ENCODE peak calls at places on chromosomes 6 and 20, in seven cellular contexts. One of them, this sample, is unnamed.

GRCh38 chr20:9119776-9120175 is 50.9 kb downstream of the PLCB4 start:
- DNase-seq in stomach: peak
- DNase-seq in SK-N-MC: no peak
- DNase-seq in iris pigment epithelial cell: no peak
- DNase-seq in body of pancreas: no peak
- DNase-seq in activated CD8-positive, alpha-beta memory T cell treated with anti-CD3 and anti-CD28 coated beads, Interleukin-2, amount 50 U/mL, for 4 hours: no peak
- DNase-seq in GM23248: no peak
- DNase-seq in this sample: no peak

GRCh38 chr6:28322661-28323060 is 13.3 kb downstream of the ZSCAN31 start:
- DNase-seq in stomach: no peak
- DNase-seq in SK-N-MC: no peak
- DNase-seq in iris pigment epithelial cell: no peak
- DNase-seq in body of pancreas: no peak
- DNase-seq in activated CD8-positive, alpha-beta memory T cell treated with anti-CD3 and anti-CD28 coated beads, Interleukin-2, amount 50 U/mL, for 4 hours: no peak
- DNase-seq in GM23248: no peak
- DNase-seq in this sample: no peak

GRCh38 chr6:111880181-111880944 is 7.1 kb upstream of the FYN start:
- DNase-seq in stomach: no peak
- DNase-seq in SK-N-MC: no peak
- DNase-seq in iris pigment epithelial cell: peak
- DNase-seq in body of pancreas: no peak
- DNase-seq in activated CD8-positive, alpha-beta memory T cell treated with anti-CD3 and anti-CD28 coated beads, Interleukin-2, amount 50 U/mL, for 4 hours: no peak
- DNase-seq in GM23248: peak
- DNase-seq in this sample: no peak

GRCh38 chr6:10369896-10370295 is 45.0 kb downstream of the TFAP2A start:
- DNase-seq in stomach: no peak
- DNase-seq in SK-N-MC: no peak
- DNase-seq in iris pigment epithelial cell: peak
- DNase-seq in body of pancreas: no peak
- DNase-seq in activated CD8-positive, alpha-beta memory T cell treated with anti-CD3 and anti-CD28 coated beads, Interleukin-2, amount 50 U/mL, for 4 hours: no peak
- DNase-seq in GM23248: peak
- DNase-seq in this sample: no peak

GRCh38 chr6:11710221-11710836 is 68.3 kb downstream of the ADTRP start:
- DNase-seq in stomach: peak
- DNase-seq in SK-N-MC: peak
- DNase-seq in iris pigment epithelial cell: peak
- DNase-seq in body of pancreas: no peak
- DNase-seq in activated CD8-positive, alpha-beta memory T cell treated with anti-CD3 and anti-CD28 coated beads, Interleukin-2, amount 50 U/mL, for 4 hours: peak
- DNase-seq in GM23248: no peak
- DNase-seq in this sample: peak

GRCh38 chr6:48068326-48069191 is 42.4 kb downstream of the PTCHD4 start:
- DNase-seq in stomach: no peak
- DNase-seq in SK-N-MC: no peak
- DNase-seq in iris pigment epithelial cell: no peak
- DNase-seq in body of pancreas: no peak
- DNase-seq in activated CD8-positive, alpha-beta memory T cell treated with anti-CD3 and anti-CD28 coated beads, Interleukin-2, amount 50 U/mL, for 4 hours: no peak
- DNase-seq in GM23248: peak
- DNase-seq in this sample: no peak

GRCh38 chr20:14189794-14190402 is 147.5 kb downstream of the FLRT3 start:
- DNase-seq in stomach: no peak
- DNase-seq in SK-N-MC: no peak
- DNase-seq in iris pigment epithelial cell: peak
- DNase-seq in body of pancreas: no peak
- DNase-seq in activated CD8-positive, alpha-beta memory T cell treated with anti-CD3 and anti-CD28 coated beads, Interleukin-2, amount 50 U/mL, for 4 hours: no peak
- DNase-seq in GM23248: peak
- DNase-seq in this sample: no peak

GRCh38 chr6:80226156-80226555 is 119.7 kb downstream of the BCKDHB start:
- DNase-seq in stomach: no peak
- DNase-seq in SK-N-MC: no peak
- DNase-seq in iris pigment epithelial cell: no peak
- DNase-seq in body of pancreas: no peak
- DNase-seq in activated CD8-positive, alpha-beta memory T cell treated with anti-CD3 and anti-CD28 coated beads, Interleukin-2, amount 50 U/mL, for 4 hours: no peak
- DNase-seq in GM23248: no peak
- DNase-seq in this sample: no peak

GRCh38 chr20:38129248-38129865 is 35.7 kb downstream of the TGM2 start:
- DNase-seq in stomach: no peak
- DNase-seq in SK-N-MC: no peak
- DNase-seq in iris pigment epithelial cell: no peak
- DNase-seq in body of pancreas: no peak
- DNase-seq in activated CD8-positive, alpha-beta memory T cell treated with anti-CD3 and anti-CD28 coated beads, Interleukin-2, amount 50 U/mL, for 4 hours: no peak
- DNase-seq in GM23248: no peak
- DNase-seq in this sample: peak

GRCh38 chr6:52634211-52634610 is 36.7 kb upstream of the TMEM14A start:
- DNase-seq in stomach: no peak
- DNase-seq in SK-N-MC: no peak
- DNase-seq in iris pigment epithelial cell: peak
- DNase-seq in body of pancreas: no peak
- DNase-seq in activated CD8-positive, alpha-beta memory T cell treated with anti-CD3 and anti-CD28 coated beads, Interleukin-2, amount 50 U/mL, for 4 hours: no peak
- DNase-seq in GM23248: peak
- DNase-seq in this sample: no peak

GRCh38 chr20:2750343-2751251 is 49.8 kb downstream of the CPXM1 start:
- DNase-seq in stomach: peak
- DNase-seq in SK-N-MC: no peak
- DNase-seq in iris pigment epithelial cell: peak
- DNase-seq in body of pancreas: no peak
- DNase-seq in activated CD8-positive, alpha-beta memory T cell treated with anti-CD3 and anti-CD28 coated beads, Interleukin-2, amount 50 U/mL, for 4 hours: no peak
- DNase-seq in GM23248: peak
- DNase-seq in this sample: peak